ENCODE peak calls at places on chromosomes 12 and 14, in seven cellular contexts. P, X, M, F, W, I and E are unnamed samples.

GRCh38 chr12:15590180-15590826 is 198.9 kb downstream of the EPS8 start:
- DNase-seq in W (peak; percentile 58), F (peak; percentile 78), X (peak; percentile 57), M (peak; percentile 51), I (peak; percentile 60), P (peak; percentile 53), E (peak; percentile 40)

GRCh38 chr12:32400114-32400672 is 835 bp downstream of the FGD4 start:
- DNase-seq in P (peak; percentile 27), I (peak; percentile 7), X (no peak), M (peak; percentile 28), W (no peak), F (peak; percentile 30), E (no peak)

GRCh38 chr12:88952543-88952942 is 372.3 kb upstream of the KITLG start:
- DNase-seq in I (peak; percentile 65), X (no peak), W (no peak), P (peak; percentile 49), M (no peak), F (peak; percentile 38), E (peak; percentile 10)

GRCh38 chr14:69358966-69359365 is 39.1 kb downstream of the ERH start:
- DNase-seq in P (no peak), F (no peak), X (no peak), W (no peak), I (no peak), M (no peak), E (no peak)

GRCh38 chr14:56119221-56119967 is 1.2 kb downstream of the PELI2 start:
- DNase-seq in X (peak; percentile 92), I (no peak), P (peak; percentile 60), F (peak; percentile 61), W (peak; percentile 80), M (peak; percentile 16), E (peak; percentile 38)

GRCh38 chr14:88904864-88905263 is 80.4 kb downstream of the TTC8 start:
- DNase-seq in P (no peak), F (no peak), M (no peak), X (no peak), W (no peak), I (no peak), E (peak; percentile 36)

GRCh38 chr12:124588689-124589318 is 21.4 kb upstream of the NCOR2 start:
- DNase-seq in P (peak; percentile 86), W (no peak), M (no peak), F (no peak), I (no peak), X (no peak), E (no peak)

GRCh38 chr14:105007593-105008264 is 13.2 kb downstream of the CDCA4 start:
- DNase-seq in M (no peak), X (no peak), I (no peak), F (no peak), W (no peak), P (no peak), E (no peak)

GRCh38 chr12:42534184-42534838 is 55.2 kb downstream of the PRICKLE1 start:
- DNase-seq in X (no peak), F (no peak), W (no peak), I (no peak), M (no peak), P (no peak), E (no peak)

GRCh38 chr14:55130194-55130550 is 1.1 kb downstream of the LGALS3 start:
- DNase-seq in I (no peak), W (no peak), M (peak; percentile 42), F (no peak), X (no peak), P (no peak), E (no peak)

GRCh38 chr14:86790408-86791364 is 1202.3 kb downstream of the GALC start:
- DNase-seq in W (no peak), M (no peak), P (no peak), F (peak; percentile 19), I (no peak), X (no peak), E (no peak)

GRCh38 chr14:84273181-84273580 is 1256.8 kb upstream of the FLRT2 start:
- DNase-seq in X (no peak), I (no peak), F (no peak), P (no peak), M (no peak), W (no peak), E (no peak)

GRCh38 chr12:72677187-72677586 is 405.0 kb downstream of the TRHDE start:
- DNase-seq in W (no peak), M (no peak), X (no peak), I (no peak), F (no peak), P (no peak), E (no peak)

GRCh38 chr12:95412826-95413311 is 61.1 kb upstream of the METAP2 start:
- DNase-seq in M (no peak), W (no peak), X (no peak), F (peak; percentile 49), I (peak; percentile 23), P (peak; percentile 23), E (no peak)

GRCh38 chr14:20697273-20698017 is 8.9 kb downstream of the ANG start:
- DNase-seq in W (no peak), P (peak; percentile 63), X (no peak), I (peak; percentile 55), M (peak; percentile 42), F (peak; percentile 75), E (peak; percentile 63)

GRCh38 chr12:124517260-124518050 is 50.0 kb downstream of the NCOR2 start:
- DNase-seq in W (peak; percentile 96), P (peak; percentile 88), M (peak; percentile 92), F (peak; percentile 75), X (peak; percentile 85), I (no peak), E (peak; percentile 94)

GRCh38 chr14:69056389-69056788 is 77.3 kb upstream of the ACTN1 start:
- DNase-seq in W (no peak), M (no peak), P (no peak), I (peak; percentile 6), X (no peak), F (peak; percentile 58), E (peak; percentile 52)

GRCh38 chr12:82486524-82487235 is 128.4 kb downstream of the METTL25 start:
- DNase-seq in I (peak; percentile 0), F (no peak), W (no peak), X (no peak), P (no peak), M (no peak), E (no peak)

GRCh38 chr14:36818212-36818611 is 156.6 kb downstream of the PAX9 start:
- DNase-seq in F (no peak), P (no peak), X (no peak), I (no peak), W (no peak), M (no peak), E (no peak)

DNA sequence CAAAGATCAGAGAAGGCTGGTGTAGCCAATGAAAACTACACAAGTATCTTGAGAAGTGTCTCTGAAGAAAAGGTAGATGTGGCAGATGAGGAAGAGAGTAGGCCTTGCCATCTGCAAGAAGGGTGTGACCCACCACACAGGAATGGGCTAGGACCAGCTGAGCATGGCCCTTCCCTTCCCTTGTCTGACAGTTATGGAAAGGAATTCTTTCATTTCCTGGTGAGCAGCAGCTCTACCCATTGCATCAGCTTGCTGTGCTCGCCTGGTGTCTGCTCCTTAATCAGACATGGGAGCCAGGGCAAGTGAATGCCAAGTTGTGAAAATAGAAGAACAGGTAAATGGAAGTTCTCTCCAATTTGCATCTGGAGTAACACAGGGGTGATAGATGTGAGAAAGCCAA is 145.2 kb upstream of the KRR1 start:
- DNase-seq in F (no peak), I (peak; percentile 93), M (no peak), P (no peak), X (no peak), W (no peak), E (no peak)
- H3K4me1 ChIP-seq in F (peaks cover 5% of the 10 kb centered on the region), I (peaks cover 73% of the 10 kb centered on the region), M (no peaks in the 10 kb centered on the region), P (no peaks in the 10 kb centered on the region), X (no peaks in the 10 kb centered on the region), W (no peaks in the 10 kb centered on the region), E (peaks cover 4% of the 10 kb centered on the region)

GRCh38 chr12:110668480-110669192 is 20.3 kb downstream of the HVCN1 start:
- DNase-seq in I (no peak), X (no peak), P (no peak), F (no peak), W (no peak), M (no peak), E (no peak)
- TF ChIP-seq CTCF in I (no peak), X (no peak), P (no peak), F (no peak), W (no peak), M (no peak), E (no peak)

DNA sequence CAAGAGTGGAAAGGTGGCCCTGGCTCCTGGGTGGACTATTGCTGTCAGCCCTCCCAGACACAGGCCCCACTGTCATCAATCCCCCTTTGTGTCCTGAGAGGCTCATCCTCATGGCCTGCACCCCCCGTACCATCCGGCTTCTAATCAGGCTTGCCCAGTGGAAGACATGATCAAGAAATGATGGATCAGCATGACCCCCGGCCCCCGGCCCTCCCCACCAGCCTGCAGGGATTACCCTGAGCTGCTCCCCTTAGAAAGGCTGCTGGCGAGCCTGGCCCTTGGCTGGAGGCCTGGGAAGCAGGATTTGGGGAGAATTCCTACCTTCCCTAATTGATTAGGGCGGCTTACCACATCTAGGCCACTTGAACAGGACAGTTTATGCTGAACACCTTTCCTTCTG is 171.2 kb downstream of the PIWIL1 start:
- DNase-seq in F (no peak), M (no peak), P (no peak), X (no peak), I (no peak), W (no peak), E (no peak)
- H3K27me3 ChIP-seq in F (no peaks in the 10 kb centered on the region), M (no peaks in the 10 kb centered on the region), P (no peaks in the 10 kb centered on the region), X (no peaks in the 10 kb centered on the region), I (no peaks in the 10 kb centered on the region), W (no peaks in the 10 kb centered on the region), E (no peaks in the 10 kb centered on the region)

GRCh38 chr12:101019193-101019592 is 190.8 kb downstream of the SLC5A8 start:
- DNase-seq in W (no peak), P (no peak), X (no peak), F (no peak), I (no peak), M (no peak), E (no peak)
- H3K4me1 ChIP-seq in W (peaks cover 4% of the 10 kb centered on the region), P (peaks cover 5% of the 10 kb centered on the region), X (no peaks in the 10 kb centered on the region), F (no peaks in the 10 kb centered on the region), I (peaks cover 21% of the 10 kb centered on the region), M (no peaks in the 10 kb centered on the region), E (no peaks in the 10 kb centered on the region)

GRCh38 chr12:109863961-109864712 is 16.2 kb downstream of the GLTP start:
- DNase-seq in I (no peak), F (peak; percentile 40), W (no peak), P (peak; percentile 56), M (peak; percentile 85), X (no peak), E (no peak)
- TF ChIP-seq CTCF in I (no peak), F (no peak), W (no peak), P (no peak), M (no peak), X (no peak), E (no peak)

DNA sequence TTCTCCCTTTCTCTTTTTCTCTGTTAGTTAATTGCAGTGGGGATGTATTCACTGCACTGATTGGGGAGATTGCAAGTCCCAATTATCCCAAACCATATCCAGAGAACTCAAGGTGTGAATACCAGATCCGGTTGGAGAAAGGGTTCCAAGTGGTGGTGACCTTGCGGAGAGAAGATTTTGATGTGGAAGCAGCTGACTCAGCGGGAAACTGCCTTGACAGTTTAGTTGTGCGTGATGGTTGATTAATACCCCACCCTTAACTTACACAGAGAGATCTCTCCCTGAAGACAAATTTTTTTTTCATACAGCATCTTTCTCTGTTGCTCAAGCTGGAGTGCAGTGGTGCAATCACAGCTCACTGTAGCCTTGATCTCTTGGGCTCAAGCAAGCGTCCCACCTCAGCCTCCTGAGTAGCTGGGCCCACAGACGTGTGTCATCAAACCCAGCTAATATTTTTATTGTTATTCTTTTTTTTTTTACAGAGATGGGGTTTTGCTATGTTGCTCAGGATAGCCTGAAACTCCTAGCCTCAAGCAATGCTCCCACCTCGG is 4.6 kb downstream of the C1S start:
- DNase-seq in X (no peak), I (no peak), F (no peak), W (no peak), M (no peak), P (no peak), E (no peak)
- H3K27me3 ChIP-seq in X (no peaks in the 10 kb centered on the region), I (no peaks in the 10 kb centered on the region), F (no peaks in the 10 kb centered on the region), W (no peaks in the 10 kb centered on the region), M (no peaks in the 10 kb centered on the region), P (no peaks in the 10 kb centered on the region), E (peaks cover 64% of the 10 kb centered on the region)